ENCODE peak calls at places on chromosomes 16 and 17, in five cellular contexts. A is tibial nerve, F is pancreas, O is heart left ventricle, N is adrenal gland. T is an unnamed sample.
A peak's percentile ranks its signal among the peaks of the same experiment; 100 is the strongest.

GRCh38 chr17:7034955-7035590 is 742 bp upstream of the SLC16A13 start:
- DNase-seq in O (no peak), F (no peak), A (no peak), N (no peak), T (no peak)

GRCh38 chr16:17235147-17235817 is 235.5 kb downstream of the XYLT1 start:
- DNase-seq in F (no peak), A (no peak), N (no peak), O (no peak), T (no peak)

GRCh38 chr17:60128171-60128859 is 21.5 kb upstream of the CA4 start:
- DNase-seq in N (no peak), A (no peak), F (no peak), O (no peak), T (no peak)

GRCh38 chr16:66512589-66513404 is 37.1 kb downstream of the TK2 start:
- DNase-seq in F (no peak), O (no peak), N (peak; percentile 57), A (no peak), T (no peak)

GRCh38 chr16:14539631-14540030 is 90.4 kb downstream of the PARN start:
- DNase-seq in O (no peak), N (no peak), F (no peak), A (no peak), T (no peak)

GRCh38 chr17:50946223-50946890 is 80.2 kb upstream of the TOB1 start:
- DNase-seq in F (peak; percentile 56), A (no peak), N (no peak), O (no peak), T (no peak)

GRCh38 chr17:78111727-78112507 is 16.6 kb downstream of the TMC6 start:
- DNase-seq in O (peak; percentile 55), N (no peak), F (no peak), A (no peak), T (no peak)

GRCh38 chr17:77628035-77628434 is 330.5 kb upstream of the TNRC6C start:
- DNase-seq in F (no peak), O (no peak), A (no peak), N (no peak), T (no peak)

GRCh38 chr16:11675561-11676511 is 7.6 kb downstream of the SNN start:
- DNase-seq in O (peak; percentile 75), F (peak; percentile 81), A (no peak), N (peak; percentile 88), T (peak; percentile 77)

GRCh38 chr16:86921289-86921688 is 342.9 kb downstream of the FOXL1 start:
- DNase-seq in F (no peak), N (no peak), A (no peak), O (no peak), T (no peak)

GRCh38 chr16:8474576-8474975 is 115.7 kb downstream of the TMEM114 start:
- DNase-seq in F (no peak), N (no peak), O (no peak), A (no peak), T (no peak)

GRCh38 chr16:54540525-54541180 is 254.1 kb upstream of the IRX3 start:
- DNase-seq in F (no peak), O (no peak), A (no peak), N (no peak), T (peak; percentile 23)

GRCh38 chr17:65173284-65173793 is 36.2 kb downstream of the RGS9 start:
- DNase-seq in O (no peak), A (no peak), F (no peak), N (peak; percentile 61), T (peak; percentile 39)

GRCh38 chr16:64417711-64418227 is 704.1 kb downstream of the CDH11 start:
- DNase-seq in A (no peak), O (no peak), F (no peak), N (no peak), T (no peak)

GRCh38 chr17:64084086-64084939 is 45.6 kb downstream of the ERN1 start:
- DNase-seq in N (no peak), F (no peak), O (no peak), A (no peak), T (peak; percentile 68)

GRCh38 chr17:50785942-50786570 is 18.7 kb upstream of the ANKRD40CL start:
- DNase-seq in F (no peak), A (no peak), O (no peak), N (peak; percentile 30), T (no peak)

DNA sequence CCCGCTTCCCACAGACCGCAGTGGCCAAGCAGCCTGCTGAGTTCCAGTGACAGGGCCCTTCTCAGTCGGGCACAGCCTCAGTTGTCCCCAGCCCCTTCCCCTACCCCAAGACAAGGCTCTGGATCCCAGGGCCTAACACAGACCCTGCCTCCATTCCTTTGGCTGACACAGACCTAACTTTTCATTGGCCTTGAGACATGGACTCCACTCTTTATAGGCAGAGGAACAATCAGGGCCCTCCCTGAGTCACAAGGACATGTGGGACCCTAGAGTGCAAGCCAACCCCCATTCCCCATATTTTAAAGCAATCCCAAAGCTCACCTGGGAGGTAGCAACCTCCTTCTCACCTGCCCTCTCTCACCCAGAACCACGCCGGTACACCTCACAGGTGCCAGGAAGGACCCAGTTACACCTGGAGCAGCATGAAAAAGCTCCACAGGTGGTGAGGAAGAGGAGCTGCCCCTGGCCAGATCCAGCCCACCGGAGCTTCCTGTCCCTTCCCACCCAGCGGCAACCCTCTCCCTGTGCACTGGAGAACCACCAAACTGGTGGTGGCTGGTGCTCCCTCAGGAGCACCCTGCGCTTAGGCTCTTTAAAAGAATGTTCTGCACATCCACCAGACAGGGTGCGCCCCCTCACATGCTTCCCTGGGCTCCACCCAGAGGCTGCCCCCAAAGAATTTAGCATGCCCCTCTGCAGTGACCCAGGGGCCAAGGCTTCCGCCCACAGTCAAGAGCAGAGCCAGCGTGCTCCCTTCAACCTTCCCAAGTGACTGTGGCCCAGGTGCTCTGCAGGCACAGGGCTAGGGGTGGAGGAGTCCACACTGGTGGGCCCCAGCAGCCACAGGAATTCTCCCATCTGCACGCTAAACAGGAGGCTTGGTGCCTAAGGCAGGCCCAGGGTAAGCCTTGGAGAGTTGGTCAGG is 3.4 kb downstream of the MNT start:
- DNase-seq in A (no peak), O (no peak), N (no peak), F (peak; percentile 55), T (no peak)
- H3K4me1 ChIP-seq in A (peaks cover 59% of the 10 kb centered on the region), O (peaks cover 48% of the 10 kb centered on the region), N (peaks cover 57% of the 10 kb centered on the region), F (peaks cover 35% of the 10 kb centered on the region), T (peaks cover 39% of the 10 kb centered on the region)

DNA sequence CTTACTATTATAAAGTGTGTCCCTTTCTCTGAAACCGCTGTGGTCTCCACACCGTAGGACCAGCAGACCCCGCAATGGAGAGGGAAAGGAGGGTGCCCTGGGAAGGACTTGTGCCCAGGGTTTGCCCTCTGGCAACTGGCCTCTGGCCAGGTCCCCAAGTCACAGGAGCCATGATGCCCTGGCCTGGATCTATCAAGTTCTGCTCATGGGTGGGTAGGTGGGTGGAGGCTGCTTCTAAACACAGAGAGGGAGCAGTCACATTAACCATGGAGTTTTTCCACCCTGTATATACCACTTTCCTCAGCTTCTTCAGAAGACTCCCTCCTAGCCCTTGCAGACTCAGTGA is 9.4 kb upstream of the NEUROD2 start:
- DNase-seq in A (no peak), F (no peak), N (no peak), O (no peak), T (no peak)
- H3K4me3 ChIP-seq in A (peak overlapping the region; percentile 38), F (no peak overlapping the region), N (no peak overlapping the region), O (peak overlapping the region; percentile 63), T (no peak overlapping the region)

DNA sequence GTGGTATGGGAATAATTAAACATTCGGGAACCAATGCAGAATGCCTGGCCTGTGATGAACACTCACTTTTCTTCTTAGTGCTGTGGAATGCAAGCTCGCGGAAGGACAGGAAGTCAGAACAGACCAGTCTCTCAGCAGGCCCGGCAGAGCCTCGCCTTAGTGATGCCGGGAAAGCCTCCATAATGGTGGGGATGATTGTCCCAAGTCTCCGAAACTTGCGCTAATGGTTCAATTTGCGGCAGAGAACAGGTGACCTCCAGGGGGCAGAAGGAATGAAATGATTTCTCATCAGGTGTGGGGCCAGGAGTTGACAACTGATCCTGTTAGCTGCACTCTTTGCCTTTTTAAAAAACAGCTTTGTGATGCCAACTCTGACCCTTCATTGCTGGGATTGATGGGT is 170.6 kb downstream of the GSG1L start:
- DNase-seq in O (no peak), A (no peak), N (no peak), F (no peak), T (no peak)
- TF ChIP-seq CTCF in O (no peak), A (no peak), N (no peak), F (no peak), T (no peak)

DNA sequence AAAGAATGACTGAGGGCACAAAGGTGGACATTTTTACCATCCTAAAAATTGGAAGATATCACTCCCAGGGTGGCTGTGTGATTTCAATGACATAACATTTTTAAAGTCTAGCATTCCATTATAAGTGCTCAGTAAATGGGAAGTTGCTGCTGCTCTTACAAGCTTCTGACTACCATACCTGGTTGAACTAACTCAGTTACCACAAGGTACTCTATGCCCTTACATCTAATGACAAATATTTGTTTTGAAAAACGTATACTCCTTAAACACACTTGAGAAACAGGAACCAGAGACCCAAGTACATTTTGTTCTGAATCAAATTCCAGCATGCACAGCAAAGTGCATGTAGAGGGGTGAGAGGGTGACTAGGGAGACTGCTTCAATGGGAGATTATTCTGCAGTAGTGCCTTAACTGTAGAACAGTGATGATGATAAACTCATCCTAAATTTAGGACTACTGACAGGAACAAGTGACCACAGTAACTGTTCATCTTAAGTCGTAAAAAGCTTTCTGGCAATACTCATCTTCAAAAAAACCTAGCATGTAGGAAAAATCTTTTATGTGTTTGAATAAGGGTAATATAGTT is 83.5 kb downstream of the KANSL1 start:
- DNase-seq in O (no peak), F (no peak), A (no peak), N (no peak), T (no peak)
- H3K4me1 ChIP-seq in O (peaks cover 46% of the 10 kb centered on the region), F (peaks cover 23% of the 10 kb centered on the region), A (peaks cover 69% of the 10 kb centered on the region), N (peaks cover 65% of the 10 kb centered on the region), T (peaks cover 17% of the 10 kb centered on the region)

GRCh38 chr17:18257268-18257681 is 1.3 kb downstream of the FLII start:
- DNase-seq in F (peak; percentile 61), N (no peak), O (no peak), A (no peak), T (no peak)

GRCh38 chr17:18257747-18258355 is 687 bp downstream of the FLII start:
- DNase-seq in O (peak; percentile 89), A (peak; percentile 59), F (peak; percentile 82), N (peak; percentile 94), T (peak; percentile 87)

GRCh38 chr17:18254888-18255649 is 3.5 kb downstream of the FLII start:
- DNase-seq in F (no peak), N (no peak), A (no peak), O (no peak), T (no peak)

GRCh38 chr17:18256351-18256750 is 2.2 kb downstream of the FLII start:
- DNase-seq in A (no peak), N (peak; percentile 48), O (no peak), F (no peak), T (no peak)

DNA sequence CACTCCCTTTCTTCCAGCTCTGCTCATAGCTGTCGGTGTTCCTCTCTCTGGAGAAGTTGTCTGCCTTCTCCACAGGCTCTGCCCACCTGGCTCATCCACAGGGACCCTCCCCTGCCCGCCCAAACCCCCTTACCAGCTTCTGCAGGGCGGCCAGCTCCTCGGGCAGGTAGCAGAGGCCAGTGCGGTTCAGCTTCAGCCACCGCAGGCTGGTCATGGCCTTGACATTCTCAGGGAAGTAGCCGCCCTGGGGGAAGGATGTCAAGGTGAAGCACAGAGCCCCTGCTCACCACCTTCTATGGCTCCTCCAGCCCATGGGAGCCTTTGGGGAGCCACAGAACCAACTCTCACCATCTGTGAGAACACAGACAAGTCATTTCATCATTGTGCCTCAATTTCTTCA is 1.8 kb downstream of the FLII start:
- DNase-seq in N (no peak), A (no peak), O (no peak), F (no peak), T (no peak)
- H3K4me3 ChIP-seq in N (no peak overlapping the region), A (peak overlapping the region; percentile 100), O (peak overlapping the region; percentile 100), F (peak overlapping the region; percentile 67), T (peak overlapping the region; percentile 100)